ENCODE peak calls at places on chromosomes 16 and 17, in four cellular contexts. O is A549, N is HepG2, S is WTC11. Q is an unnamed sample.

GRCh38 chr17:28345420-28346198 is 10.0 kb downstream of the TNFAIP1 start:
- DNase-seq in N (no peak), S (no peak), O (no peak), Q (no peak)

GRCh38 chr17:78109489-78109761 is 19.1 kb downstream of the TMC6 start:
- DNase-seq in S (no peak), N (no peak), O (no peak), Q (no peak)

GRCh38 chr16:79707867-79708266 is 107.3 kb upstream of the MAF start:
- DNase-seq in S (no peak), N (no peak), O (no peak), Q (no peak)

GRCh38 chr17:59778996-59779395 is 71.5 kb downstream of the VMP1 start:
- DNase-seq in N (no peak), O (no peak), S (no peak), Q (no peak)

GRCh38 chr17:27155866-27156265 is 138.0 kb upstream of the WSB1 start:
- DNase-seq in N (no peak), S (no peak), O (no peak), Q (no peak)

GRCh38 chr17:9434502-9435113 is 141.0 kb downstream of the STX8 start:
- DNase-seq in O (no peak), N (no peak), S (no peak), Q (no peak)

GRCh38 chr17:57045868-57046671 is 39.0 kb upstream of the AKAP1 start:
- DNase-seq in S (peak; percentile 36), N (no peak), O (no peak), Q (no peak)

GRCh38 chr16:24535827-24536226 is 3.5 kb upstream of the RBBP6 start:
- DNase-seq in S (no peak), O (no peak), N (peak; percentile 39), Q (no peak)

GRCh38 chr17:37358830-37359681 is 16.7 kb upstream of the C17orf78 start:
- DNase-seq in N (peak; percentile 94), O (peak; percentile 96), S (peak; percentile 98), Q (peak; percentile 98)

GRCh38 chr17:48590603-48591161 is 641 bp upstream of the HOXB3 start:
- DNase-seq in N (no peak), S (no peak), O (no peak), Q (no peak)

GRCh38 chr17:80220709-80221215 is 535 bp downstream of the SLC26A11 start:
- DNase-seq in O (peak; percentile 46), S (no peak), N (no peak), Q (no peak)

GRCh38 chr17:68570531-68570930 is 30.6 kb downstream of the FAM20A start:
- DNase-seq in S (no peak), N (no peak), O (no peak), Q (no peak)

GRCh38 chr17:45918241-45918745 is 23.9 kb downstream of the MAPT start:
- DNase-seq in S (no peak), N (no peak), O (no peak), Q (no peak)

GRCh38 chr17:28576758-28577465 is at the start of gene ALDOC:
- DNase-seq in S (peak; percentile 99), O (peak; percentile 95), N (peak; percentile 86), Q (peak; percentile 100)

GRCh38 chr17:77962349-77962748 is 3.8 kb downstream of the TNRC6C start:
- DNase-seq in O (no peak), S (no peak), N (no peak), Q (no peak)

GRCh38 chr16:56512025-56512424 is 7.8 kb downstream of the BBS2 start:
- DNase-seq in N (no peak), S (no peak), O (no peak), Q (no peak)

GRCh38 chr17:28745052-28745776 is 1.4 kb downstream of the TRAF4 start:
- DNase-seq in S (peak; percentile 68), O (no peak), N (peak; percentile 90), Q (peak; percentile 51)

GRCh38 chr17:43945074-43945824 is 3.0 kb upstream of the PPY start:
- DNase-seq in N (no peak), S (no peak), O (no peak), Q (no peak)

GRCh38 chr17:77634710-77635109 is 323.8 kb upstream of the TNRC6C start:
- DNase-seq in S (no peak), N (no peak), O (no peak), Q (no peak)

GRCh38 chr17:42096360-42097111 is 1.7 kb downstream of the ZNF385C start:
- DNase-seq in N (no peak), S (no peak), O (no peak), Q (no peak)

DNA sequence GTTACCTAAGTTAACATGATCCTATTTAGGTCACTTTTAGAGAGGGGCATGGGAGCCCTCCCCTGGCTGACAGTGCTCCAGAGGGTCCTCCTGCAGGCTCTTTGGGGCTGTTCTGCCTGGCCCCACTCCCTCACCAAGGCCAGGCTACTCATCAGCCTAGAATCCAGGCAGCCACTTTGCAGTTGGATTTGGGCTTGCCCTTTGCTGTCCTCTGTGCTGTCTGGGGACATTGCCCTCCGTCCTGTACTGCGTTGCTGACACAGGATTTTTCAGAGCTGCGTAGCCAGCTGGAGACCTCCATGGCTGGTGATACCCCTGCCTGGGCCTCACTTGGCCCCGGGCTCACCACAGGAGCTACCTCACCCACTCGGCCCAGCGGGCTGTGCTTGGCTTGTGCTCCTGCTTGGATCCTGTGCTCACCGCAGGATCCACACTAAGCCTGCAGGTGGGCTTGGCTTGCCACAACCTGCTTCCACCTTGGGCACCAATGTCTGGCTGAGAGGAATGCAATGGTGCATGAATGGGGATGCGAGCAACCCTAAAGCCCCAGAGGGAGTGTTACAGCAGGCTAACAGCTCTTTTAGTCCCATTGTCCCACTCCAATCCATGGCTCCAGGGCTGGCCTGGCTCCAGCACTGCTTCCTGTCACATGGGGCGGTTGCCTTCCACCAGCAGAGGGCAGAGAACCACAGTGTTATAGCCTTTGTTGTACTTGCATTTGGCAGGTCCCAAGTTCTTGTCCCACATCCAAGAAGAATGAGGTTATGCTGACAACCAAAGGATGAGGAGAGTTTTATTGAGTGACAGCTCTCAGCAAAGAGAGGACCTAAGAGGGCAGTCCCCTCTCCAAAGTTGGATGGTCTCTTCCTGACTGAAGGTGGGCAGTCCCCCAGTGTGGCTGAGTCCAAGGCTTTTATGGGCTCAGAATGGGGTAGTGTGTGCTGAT is 21.5 kb downstream of the CCL4 start:
- DNase-seq in O (no peak), N (no peak), S (peak; percentile 31), Q (peak; percentile 16)
- TF ChIP-seq HMGXB4 in O (no peak), N (no peak), S (no peak), Q (no peak)

GRCh38 chr16:57929250-57929649 is 41.7 kb downstream of the CNGB1 start:
- DNase-seq in O (no peak), S (no peak), N (no peak), Q (no peak)

GRCh38 chr16:57935904-57936303 is 35.0 kb downstream of the CNGB1 start:
- DNase-seq in O (no peak), N (no peak), S (no peak), Q (no peak)

GRCh38 chr16:57925310-57925709 is 45.6 kb downstream of the CNGB1 start:
- DNase-seq in N (no peak), O (no peak), S (no peak), Q (no peak)

GRCh38 chr16:57926041-57926440 is 44.9 kb downstream of the CNGB1 start:
- DNase-seq in N (no peak), S (no peak), O (no peak), Q (no peak)

DNA sequence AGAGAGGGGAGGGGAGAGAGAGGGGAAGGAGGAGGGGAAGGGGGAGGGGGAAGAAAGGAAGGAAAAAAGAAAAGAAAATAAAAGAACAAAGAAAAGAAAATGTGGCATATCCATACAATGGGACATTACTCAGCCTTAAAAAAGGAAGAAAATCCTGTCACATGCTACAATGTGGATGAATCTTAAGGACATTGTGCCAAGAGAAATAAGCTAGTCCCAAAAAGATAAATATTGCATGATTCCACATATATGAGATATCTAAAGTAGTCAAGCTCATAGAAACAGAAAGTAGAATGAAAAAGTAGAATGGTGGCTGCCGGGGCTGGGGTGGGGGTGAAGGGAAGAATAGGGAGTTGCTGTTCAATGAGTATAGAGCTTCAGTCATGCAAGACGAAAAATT is 40.4 kb downstream of the CNGB1 start:
- DNase-seq in O (no peak), N (no peak), S (no peak), Q (no peak)
- TF ChIP-seq HMGXB4 in O (no peak), N (no peak), S (no peak), Q (no peak)

GRCh38 chr16:66508261-66508913 is 41.5 kb downstream of the TK2 start:
- DNase-seq in N (no peak), O (peak; percentile 75), S (no peak), Q (no peak)
- TF ChIP-seq HMGXB4 in N (no peak), O (no peak), S (no peak), Q (no peak)

DNA sequence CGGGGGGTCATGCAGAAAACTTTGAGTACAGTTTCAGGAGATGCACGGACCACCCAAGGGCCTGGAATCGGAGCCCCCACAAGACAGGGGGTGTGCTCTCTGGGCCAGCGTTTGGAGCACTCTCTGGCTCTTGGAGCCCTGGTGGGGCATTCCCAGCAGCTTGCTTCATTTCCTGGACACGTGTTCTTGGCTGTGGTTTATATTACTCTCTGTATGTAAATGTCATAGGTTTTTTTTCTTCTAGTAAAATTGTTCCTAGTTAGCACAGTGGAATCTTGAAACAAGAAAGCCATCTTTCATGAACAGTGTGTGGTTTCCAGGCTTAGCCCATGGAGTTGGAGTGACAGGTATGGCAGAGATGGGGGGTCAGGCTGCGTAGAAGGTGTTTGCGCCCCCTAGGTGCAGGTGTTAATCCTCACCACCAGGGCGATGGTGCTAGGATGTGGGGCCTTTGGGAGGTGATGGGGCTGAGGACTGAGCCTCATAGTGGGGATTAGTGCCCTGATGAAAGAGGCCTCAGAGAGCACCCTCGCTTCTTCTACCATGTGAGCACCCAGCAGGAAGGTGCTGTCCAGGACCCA is 79.8 kb downstream of the JPH3 start:
- DNase-seq in O (peak; percentile 46), N (peak; percentile 42), S (peak; percentile 75), Q (no peak)
- TF ChIP-seq HMGXB4 in O (no peak), N (no peak), S (no peak), Q (no peak)

GRCh38 chr17:4678448-4679026 is 25.4 kb downstream of the PELP1 start:
- DNase-seq in O (peak; percentile 43), N (peak; percentile 39), S (no peak), Q (no peak)

GRCh38 chr17:4676777-4677176 is 27.2 kb downstream of the PELP1 start:
- DNase-seq in N (no peak), S (no peak), O (no peak), Q (no peak)

GRCh38 chr17:4673986-4674770 is 29.8 kb downstream of the PELP1 start:
- DNase-seq in O (no peak), N (no peak), S (no peak), Q (no peak)

GRCh38 chr17:4675791-4676190 is 28.1 kb downstream of the PELP1 start:
- DNase-seq in S (no peak), O (no peak), N (no peak), Q (no peak)

DNA sequence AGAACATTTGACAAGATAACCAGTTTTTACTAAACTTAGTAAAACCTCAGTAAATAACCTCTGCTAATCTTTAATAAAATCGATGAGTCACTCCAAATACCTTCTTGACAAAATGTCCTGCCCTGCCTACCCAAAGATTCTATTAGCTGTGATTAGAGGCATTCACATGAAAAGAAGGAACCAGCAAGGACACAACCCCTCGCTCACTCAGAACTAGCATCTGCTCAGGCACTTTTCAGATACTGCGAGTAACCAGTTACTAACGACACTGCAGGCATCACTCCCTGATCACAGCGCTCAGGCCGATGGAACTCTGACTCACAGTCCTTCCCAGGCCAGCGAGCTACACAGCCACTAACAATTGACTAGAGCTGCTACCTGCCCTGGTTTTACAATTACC is 24.3 kb downstream of the PELP1 start:
- DNase-seq in N (no peak), O (peak; percentile 74), S (no peak), Q (no peak)
- TF ChIP-seq HMGXB4 in N (no peak), O (no peak), S (no peak), Q (no peak)